ENCODE peak calls at places on chromosomes 4 and X, in eight cellular contexts. X, I, M, N, P, V, S and D are unnamed samples.

GRCh38 chr4:101171747-101172146 is 175.6 kb downstream of the PPP3CA start:
- DNase-seq in X (no peak), I (no peak), M (no peak), N (no peak), P (no peak), V (no peak), S (no peak), D (no peak)

GRCh38 chrX:95291561-95291960 is 1393.1 kb upstream of the DIAPH2 start:
- DNase-seq in X (no peak), I (no peak), M (no peak), N (no peak), P (no peak), V (no peak), S (no peak), D (no peak)

GRCh38 chrX:9789555-9789954 is 3.3 kb downstream of the SHROOM2 start:
- DNase-seq in X (no peak), I (no peak), M (no peak), N (peak), P (no peak), V (no peak), S (no peak), D (no peak)

GRCh38 chr4:9825049-9825448 is 43.6 kb downstream of the DRD5 start:
- DNase-seq in X (no peak), I (no peak), M (no peak), N (no peak), P (no peak), V (no peak), S (no peak), D (no peak)

GRCh38 chr4:122156819-122157218 is 4.7 kb downstream of the BLTP1 start:
- DNase-seq in X (no peak), I (peak), M (peak), N (no peak), P (no peak), V (no peak), S (no peak), D (no peak)

GRCh38 chrX:26915064-26915463 is 548.1 kb downstream of the PPP4R3C start:
- DNase-seq in X (no peak), I (no peak), M (no peak), N (no peak), P (no peak), V (no peak), S (no peak), D (no peak)

GRCh38 chr4:41363384-41363981 is 106.8 kb downstream of the UCHL1 start:
- DNase-seq in X (no peak), I (peak), M (no peak), N (peak), P (peak), V (peak), S (no peak), D (peak)

GRCh38 chr4:62640296-62640695 is 1440.2 kb downstream of the ADGRL3 start:
- DNase-seq in X (no peak), I (no peak), M (no peak), N (no peak), P (no peak), V (no peak), S (no peak), D (no peak)

GRCh38 chr4:54016504-54016903 is 47.9 kb downstream of the CHIC2 start:
- DNase-seq in X (no peak), I (no peak), M (no peak), N (no peak), P (no peak), V (no peak), S (no peak), D (no peak)

GRCh38 chr4:141657550-141657949 is 21.2 kb downstream of the IL15 start:
- DNase-seq in X (no peak), I (no peak), M (no peak), N (no peak), P (no peak), V (no peak), S (no peak), D (no peak)

GRCh38 chrX:119826399-119826959 is 26.3 kb downstream of the UPF3B start:
- DNase-seq in X (no peak), I (peak), M (no peak), N (no peak), P (no peak), V (no peak), S (no peak), D (peak)

GRCh38 chrX:97743014-97743413 is 859.3 kb downstream of the RPA4 start:
- DNase-seq in X (no peak), I (peak), M (peak), N (no peak), P (no peak), V (no peak), S (no peak), D (no peak)

GRCh38 chr4:5793514-5793913 is 82.5 kb downstream of the EVC start:
- DNase-seq in X (no peak), I (no peak), M (no peak), N (no peak), P (no peak), V (no peak), S (no peak), D (no peak)

GRCh38 chr4:1592179-1593037 is 91.7 kb downstream of the FAM53A start:
- DNase-seq in X (peak), I (no peak), M (no peak), N (no peak), P (no peak), V (no peak), S (no peak), D (no peak)

GRCh38 chr4:538542-539142 is 37.5 kb downstream of the TMEM271 start:
- DNase-seq in X (peak), I (no peak), M (no peak), N (no peak), P (no peak), V (no peak), S (no peak), D (no peak)

GRCh38 chr4:53963786-53964185 is 100.6 kb downstream of the CHIC2 start:
- DNase-seq in X (no peak), I (no peak), M (no peak), N (no peak), P (no peak), V (no peak), S (no peak), D (no peak)

GRCh38 chrX:72305286-72306084 is at the start of gene CITED1:
- DNase-seq in X (peak), I (no peak), M (peak), N (peak), P (no peak), V (no peak), S (no peak), D (no peak)

GRCh38 chr4:106671711-106672110 is 303.1 kb upstream of the GIMD1 start:
- DNase-seq in X (no peak), I (no peak), M (no peak), N (no peak), P (no peak), V (no peak), S (no peak), D (no peak)

GRCh38 chr4:168433576-168433975 is 46.7 kb downstream of the DDX60L start:
- DNase-seq in X (no peak), I (peak), M (no peak), N (no peak), P (no peak), V (no peak), S (no peak), D (no peak)

GRCh38 chr4:181687116-181687515 is 556.1 kb upstream of the TENM3 start:
- DNase-seq in X (no peak), I (no peak), M (no peak), N (no peak), P (no peak), V (no peak), S (no peak), D (no peak)

GRCh38 chr4:159052315-159052714 is 50.6 kb upstream of the RAPGEF2 start:
- DNase-seq in X (no peak), I (no peak), M (no peak), N (no peak), P (no peak), V (no peak), S (no peak), D (no peak)

GRCh38 chr4:156598138-156598681 is 373.4 kb downstream of the PDGFC start:
- DNase-seq in X (peak), I (peak), M (no peak), N (no peak), P (no peak), V (no peak), S (no peak), D (peak)

GRCh38 chr4:985123-985830 is 1.6 kb upstream of the IDUA start:
- DNase-seq in X (peak), I (peak), M (peak), N (peak), P (peak), V (no peak), S (no peak), D (peak)

GRCh38 chr4:183443609-183444148 is 757 bp upstream of the CDKN2AIP start:
- DNase-seq in X (no peak), I (no peak), M (no peak), N (no peak), P (no peak), V (no peak), S (no peak), D (peak)

GRCh38 chrX:17067534-17067933 is 121.1 kb downstream of the REPS2 start:
- DNase-seq in X (no peak), I (no peak), M (no peak), N (no peak), P (no peak), V (no peak), S (no peak), D (no peak)

GRCh38 chr4:70269674-70270073 is 27.3 kb downstream of the CSN3 start:
- DNase-seq in X (no peak), I (peak), M (peak), N (peak), P (no peak), V (no peak), S (no peak), D (peak)

GRCh38 chr4:139887962-139888735 is 222.5 kb downstream of the MGST2 start:
- DNase-seq in X (peak), I (no peak), M (no peak), N (no peak), P (no peak), V (no peak), S (no peak), D (no peak)

GRCh38 chrX:69948398-69948797 is 101.3 kb downstream of the AWAT2 start:
- DNase-seq in X (no peak), I (no peak), M (no peak), N (no peak), P (no peak), V (no peak), S (no peak), D (no peak)

DNA sequence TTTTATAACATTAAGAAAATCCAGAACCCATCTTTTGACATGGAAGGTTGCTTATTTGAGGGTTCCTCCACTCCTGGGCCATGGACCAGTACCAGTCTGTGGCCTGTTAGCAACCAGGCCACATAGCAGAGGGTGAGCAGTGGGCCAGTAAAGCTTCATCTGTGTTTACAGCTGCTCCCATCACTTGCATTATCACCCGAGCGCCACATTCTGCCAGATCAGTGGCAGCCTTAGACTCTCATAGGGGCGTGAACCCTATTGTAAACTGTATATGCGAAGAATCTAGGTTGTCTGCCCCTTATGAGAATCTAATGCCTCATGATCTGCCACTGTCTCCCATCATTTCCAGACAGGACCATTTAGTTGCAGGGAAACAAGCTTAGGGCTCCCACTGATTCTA is 58.6 kb downstream of the NDST4 start:
- DNase-seq in X (no peak), I (no peak), M (peak), N (no peak), P (no peak), V (no peak), S (no peak), D (no peak)
- TF ChIP-seq CTCF in X (no peak), I (no peak), M (peak), N (no peak), P (no peak), V (no peak), S (no peak), D (no peak)

DNA sequence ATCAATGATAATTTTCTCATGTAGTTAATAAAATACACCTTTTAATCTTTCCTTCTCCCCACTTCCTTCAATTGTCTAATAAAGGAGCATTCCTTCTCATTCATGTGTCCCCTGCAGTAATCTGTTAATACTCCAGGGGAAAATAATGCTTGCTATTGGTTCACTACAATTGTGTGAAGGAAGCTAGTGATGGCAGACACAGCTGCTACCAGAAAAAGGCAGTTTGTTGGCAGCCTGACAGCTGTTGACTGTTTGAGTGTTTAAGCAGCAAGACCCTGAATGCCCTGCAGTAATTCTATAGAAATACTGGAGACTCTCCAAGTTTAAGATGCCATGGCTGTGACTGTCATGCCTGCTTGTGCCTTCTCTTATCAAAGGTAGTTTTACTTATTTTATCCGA is 359.5 kb downstream of the C4orf33 start:
- DNase-seq in X (no peak), I (peak), M (no peak), N (peak), P (no peak), V (no peak), S (no peak), D (no peak)
- H3K4me3 ChIP-seq in X (no peak), I (no peak), M (no peak), N (no peak), P (no peak), V (no peak), S (no peak), D (no peak)

DNA sequence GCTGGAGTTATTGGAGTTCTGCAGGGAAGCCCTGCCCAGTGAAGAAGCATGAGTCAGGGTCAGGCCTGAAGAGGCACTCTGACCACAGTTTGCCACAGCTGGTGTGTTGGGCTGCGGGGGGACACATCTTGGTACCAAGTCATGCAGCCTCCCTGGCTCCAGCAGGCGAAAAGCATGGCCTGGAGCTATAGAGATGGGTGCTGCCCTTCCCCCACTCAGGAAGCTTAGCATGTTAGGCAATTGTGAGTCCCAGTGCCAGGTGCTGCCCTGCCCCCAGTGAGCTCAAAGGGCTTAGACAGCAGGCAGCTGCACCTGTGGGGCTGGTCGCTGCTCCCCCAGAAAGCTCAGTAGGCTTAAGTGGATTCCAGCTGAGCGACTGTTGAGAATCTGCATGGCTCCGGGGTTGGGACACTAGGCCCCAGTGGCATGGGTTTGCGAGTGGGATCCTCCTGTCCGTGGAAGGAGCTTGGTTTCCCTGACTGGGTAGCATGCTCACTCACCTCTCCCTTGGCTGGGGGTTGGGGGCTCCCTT is 755.5 kb downstream of the GLUD2 start:
- DNase-seq in X (no peak), I (no peak), M (no peak), N (no peak), P (no peak), V (no peak), S (no peak), D (no peak)
- TF ChIP-seq CTCF in X (no peak), I (no peak), M (no peak), N (no peak), P (no peak), V (no peak), S (no peak), D (no peak)

GRCh38 chr4:110615366-110616161 is 7.3 kb downstream of the PITX2 start:
- DNase-seq in X (no peak), I (no peak), M (no peak), N (peak), P (no peak), V (no peak), S (no peak), D (peak)
- H3K4me3 ChIP-seq in X (no peak), I (no peak), M (no peak), N (peak), P (no peak), V (no peak), S (no peak), D (peak)

DNA sequence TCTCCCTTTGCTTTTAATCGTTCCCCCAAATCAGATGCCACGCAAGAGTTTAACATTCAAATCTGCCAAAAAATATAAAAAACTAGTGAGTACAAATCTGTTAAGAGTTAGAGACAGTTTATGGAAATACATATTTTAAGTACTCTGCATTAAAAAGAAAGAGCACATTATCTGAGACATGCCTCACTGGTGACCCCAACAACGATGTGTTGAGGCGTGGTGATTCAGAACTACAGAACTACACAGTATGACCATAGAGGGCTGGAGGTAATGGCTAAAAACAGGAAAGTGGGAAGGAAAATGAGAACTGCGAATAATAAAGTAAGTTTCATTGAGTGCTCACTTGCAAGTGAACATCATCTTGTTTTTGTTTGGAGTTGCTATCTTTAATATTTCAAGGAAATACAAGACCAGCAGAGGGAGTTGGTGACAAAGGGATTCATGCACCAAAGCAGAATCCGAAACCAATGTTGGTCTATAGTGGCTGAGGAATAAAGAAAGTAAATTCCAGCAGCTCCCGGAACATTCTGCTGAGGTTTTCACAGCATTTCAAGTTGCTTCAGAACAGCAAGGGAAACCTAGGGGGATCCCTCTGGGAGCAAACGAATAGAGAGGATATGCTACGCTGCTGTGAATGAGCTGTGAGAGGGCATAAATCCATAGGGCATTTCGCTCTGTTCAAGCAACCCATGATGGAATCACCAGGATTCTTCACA is 92.2 kb downstream of the DCHS2 start:
- DNase-seq in X (no peak), I (peak), M (no peak), N (peak), P (no peak), V (peak), S (no peak), D (peak)
- TF ChIP-seq CTCF in X (peak), I (peak), M (no peak), N (peak), P (peak), V (peak), S (peak), D (peak)

GRCh38 chr4:109990307-109991257 is 77.9 kb downstream of the EGF start:
- DNase-seq in X (no peak), I (no peak), M (peak), N (no peak), P (no peak), V (no peak), S (no peak), D (no peak)

GRCh38 chr4:109996531-109996930 is 83.8 kb downstream of the EGF start:
- DNase-seq in X (no peak), I (no peak), M (no peak), N (no peak), P (no peak), V (no peak), S (no peak), D (no peak)

GRCh38 chr4:109993116-109993515 is 80.4 kb downstream of the EGF start:
- DNase-seq in X (no peak), I (no peak), M (no peak), N (no peak), P (no peak), V (no peak), S (no peak), D (no peak)

GRCh38 chr4:109998867-109999303 is 86.2 kb downstream of the EGF start:
- DNase-seq in X (no peak), I (peak), M (peak), N (peak), P (no peak), V (no peak), S (no peak), D (peak)

GRCh38 chr4:109994415-109994827 is 81.7 kb downstream of the EGF start:
- DNase-seq in X (no peak), I (no peak), M (no peak), N (no peak), P (no peak), V (no peak), S (no peak), D (no peak)
- H3K4me3 ChIP-seq in X (no peak), I (no peak), M (no peak), N (no peak), P (no peak), V (no peak), S (no peak), D (no peak)

GRCh38 chrX:87337267-87337666 is 180.3 kb upstream of the KLHL4 start:
- DNase-seq in X (no peak), I (peak), M (no peak), N (no peak), P (no peak), V (no peak), S (no peak), D (no peak)

DNA sequence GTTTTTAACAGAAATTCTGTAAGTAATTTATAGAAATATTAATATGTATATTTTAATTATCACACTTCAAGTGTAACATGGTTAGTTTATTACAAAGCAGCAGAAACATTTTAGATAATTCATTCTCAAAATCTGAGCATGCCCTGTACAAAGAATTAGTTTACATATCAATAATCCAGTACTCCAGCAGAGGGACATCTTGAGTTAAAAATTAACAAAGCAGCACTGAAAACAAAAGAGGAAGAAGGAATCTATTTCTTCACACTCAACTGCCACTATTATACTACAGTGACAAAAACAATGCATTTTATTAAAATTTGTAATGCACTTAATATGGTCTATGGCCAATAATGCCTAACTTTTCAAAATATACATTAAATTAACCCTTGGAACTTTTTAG is 179.1 kb upstream of the KLHL4 start:
- DNase-seq in X (no peak), I (peak), M (peak), N (peak), P (no peak), V (no peak), S (no peak), D (peak)
- TF ChIP-seq CTCF in X (peak), I (peak), M (no peak), N (peak), P (peak), V (no peak), S (no peak), D (peak)